ENCODE peak calls at places on chromosomes 16 and 17, in nine cellular contexts. A is A549, M is body of pancreas, E is heart right ventricle, D is stomach, I is mesendoderm, W is prostate gland, V is Peyer's patch, C is adipocyte. J is an unnamed sample. For H3K4me1, the result is how much of the 10 kb centered on the place peaks cover.

GRCh38 chr17:42778570-42778969 is 1.8 kb upstream of the WNK4 start:
- DNase-seq in E (no peak), M (no peak), A (no peak), C (no peak), I (no peak), D (no peak), V (no peak), W (no peak), J (no peak)

GRCh38 chr17:6542577-6542976 is 13.8 kb downstream of the PITPNM3 start:
- DNase-seq in D (no peak), M (no peak), E (no peak), W (no peak), I (no peak), V (no peak), A (no peak), C (no peak), J (no peak)

GRCh38 chr16:65153365-65154105 is 31.7 kb upstream of the CDH11 start:
- DNase-seq in E (no peak), C (no peak), M (no peak), W (no peak), D (no peak), I (peak), V (no peak), A (no peak), J (no peak)

GRCh38 chr17:74373838-74374606 is 6.7 kb downstream of the GPR142 start:
- DNase-seq in A (peak), V (no peak), C (no peak), D (peak), E (peak), M (peak), W (no peak), I (no peak), J (peak)

GRCh38 chr17:34254146-34254545 is 939 bp upstream of the CCL2 start:
- DNase-seq in W (no peak), M (no peak), I (peak), A (peak), E (no peak), V (no peak), D (no peak), C (peak), J (no peak)

GRCh38 chr17:49528966-49529365 is 33.9 kb downstream of the NGFR start:
- DNase-seq in A (no peak), M (no peak), D (no peak), C (no peak), I (no peak), E (no peak), V (no peak), W (no peak), J (no peak)

GRCh38 chr16:67883872-67884261 is 818 bp upstream of the NRN1L start:
- DNase-seq in C (peak), D (peak), W (peak), V (peak), I (peak), M (peak), E (peak), A (peak), J (peak)

GRCh38 chr16:14448874-14449273 is 181.2 kb downstream of the PARN start:
- DNase-seq in M (no peak), V (no peak), I (no peak), C (no peak), W (no peak), E (no peak), A (no peak), D (no peak), J (no peak)

GRCh38 chr16:46573008-46573833 is 48.0 kb downstream of the SHCBP1 start:
- DNase-seq in A (peak), E (no peak), C (peak), V (no peak), M (no peak), W (no peak), I (peak), D (no peak), J (no peak)

GRCh38 chr17:37220609-37220953 is 155.2 kb upstream of the C17orf78 start:
- DNase-seq in M (no peak), E (no peak), I (peak), C (peak), V (no peak), A (peak), W (no peak), D (no peak), J (no peak)

GRCh38 chr17:12977008-12977751 is 40.6 kb downstream of the ELAC2 start:
- DNase-seq in M (no peak), A (no peak), D (no peak), E (no peak), C (no peak), I (peak), V (no peak), W (no peak), J (no peak)

GRCh38 chr16:82748026-82748425 is 121.3 kb downstream of the CDH13 start:
- DNase-seq in D (no peak), I (no peak), C (peak), W (no peak), V (no peak), M (peak), A (no peak), E (peak), J (no peak)

GRCh38 chr17:31308935-31309334 is 4.9 kb downstream of the EVI2B start:
- DNase-seq in E (no peak), W (no peak), M (no peak), D (no peak), C (no peak), I (no peak), V (no peak), A (no peak), J (no peak)

GRCh38 chr17:31308372-31308905 is 5.4 kb downstream of the EVI2B start:
- DNase-seq in E (no peak), A (no peak), I (no peak), W (no peak), C (no peak), V (no peak), M (no peak), D (no peak), J (no peak)

GRCh38 chr17:31309525-31309924 is 4.3 kb downstream of the EVI2B start:
- DNase-seq in M (no peak), W (no peak), D (no peak), E (no peak), I (no peak), V (no peak), A (no peak), C (no peak), J (no peak)

GRCh38 chr17:31310260-31310659 is 3.6 kb downstream of the EVI2B start:
- DNase-seq in C (no peak), E (no peak), D (no peak), I (no peak), W (no peak), A (no peak), M (no peak), V (peak), J (peak)

GRCh38 chr17:31310877-31311276 is 3.0 kb downstream of the EVI2B start:
- DNase-seq in D (no peak), W (no peak), E (no peak), C (no peak), A (no peak), I (no peak), V (peak), M (no peak), J (no peak)
- H3K4me1 ChIP-seq in D (under half), W (under half), E (under half), C (under half), A (under half), I (under half), V (under half), M (under half), J (under half)

DNA sequence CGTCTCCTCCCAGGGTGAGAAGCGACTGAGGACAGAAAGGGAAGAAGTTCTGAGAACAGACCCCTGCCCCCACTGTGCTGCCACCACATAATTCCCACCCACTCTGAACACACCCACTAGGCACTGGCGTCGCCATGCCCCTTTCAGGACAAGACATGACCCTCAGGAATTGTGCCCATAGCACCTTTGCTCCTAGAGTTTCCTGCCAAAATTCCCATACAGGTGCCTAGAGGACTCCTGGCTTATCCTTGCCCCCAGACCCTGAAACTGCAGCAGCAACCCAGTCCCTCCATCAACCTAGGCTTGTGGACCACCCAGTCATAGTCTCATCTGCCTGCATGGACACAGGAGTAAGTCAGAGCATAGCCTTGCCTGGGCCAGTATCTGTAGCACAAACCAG is 157.7 kb upstream of the ZNF267 start:
- DNase-seq in V (no peak), I (no peak), W (no peak), A (no peak), C (no peak), M (no peak), E (no peak), D (no peak), J (no peak)
- H3K4me1 ChIP-seq in V (under half), I (under half), W (under half), A (under half), C (under half), M (under half), E (under half), D (under half), J (under half)

GRCh38 chr17:81486174-81486810 is 26.3 kb downstream of the ACTG1 start:
- DNase-seq in W (no peak), C (no peak), V (no peak), E (no peak), D (no peak), M (no peak), I (no peak), A (no peak), J (no peak)

GRCh38 chr17:81482673-81483072 is 29.9 kb downstream of the ACTG1 start:
- DNase-seq in V (no peak), C (no peak), W (no peak), A (no peak), E (no peak), I (no peak), D (no peak), M (peak), J (no peak)

GRCh38 chr17:81483862-81484194 is 28.8 kb downstream of the ACTG1 start:
- DNase-seq in A (no peak), I (no peak), W (no peak), M (no peak), E (no peak), V (no peak), D (no peak), C (no peak), J (peak)

GRCh38 chr17:81483085-81483861 is 29.3 kb downstream of the ACTG1 start:
- DNase-seq in D (no peak), E (peak), V (peak), W (no peak), M (peak), I (no peak), A (no peak), C (no peak), J (peak)

DNA sequence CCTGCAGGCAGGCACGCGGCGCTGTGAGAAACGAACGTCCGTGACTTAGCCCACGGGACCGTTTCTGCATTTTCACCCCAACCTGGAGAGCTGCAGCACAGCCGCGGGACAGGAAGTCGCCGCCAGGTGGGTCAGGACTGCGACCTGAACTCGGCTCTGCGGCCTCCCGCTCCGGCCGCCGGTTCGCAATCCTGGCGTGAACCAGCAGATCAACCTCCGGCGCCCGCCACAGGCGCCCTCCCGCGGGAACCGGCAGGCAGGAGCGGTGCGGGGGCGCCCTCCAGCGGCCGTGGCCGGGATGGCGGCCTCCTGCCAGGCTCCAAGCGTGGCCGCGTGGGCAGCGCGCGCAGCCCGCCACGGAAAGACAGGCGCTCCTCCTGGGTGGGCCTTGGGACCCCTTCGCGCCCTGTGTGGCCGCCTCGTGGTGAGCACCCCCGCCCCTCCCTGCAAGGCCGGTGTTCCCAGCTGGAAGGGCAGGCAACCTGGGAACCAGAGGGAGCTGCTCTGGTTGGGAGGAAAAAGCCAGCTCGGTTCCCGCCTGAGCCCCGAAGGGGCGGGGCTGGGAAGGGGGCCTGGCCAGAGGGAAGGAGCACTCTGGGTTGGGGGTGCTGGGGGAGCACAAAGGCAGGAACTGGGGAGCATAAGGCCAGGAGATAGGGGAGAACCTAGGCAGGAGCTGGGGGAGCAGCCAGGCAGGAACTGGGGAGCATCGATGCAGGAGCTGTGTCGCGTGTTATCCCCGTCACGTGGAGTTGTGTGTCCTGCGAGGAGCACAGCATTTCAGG is 28.2 kb downstream of the ACTG1 start:
- DNase-seq in M (peak), C (peak), I (peak), E (peak), D (peak), A (peak), V (peak), W (peak), J (peak)
- H3K4me1 ChIP-seq in M (half or more), C (under half), I (under half), E (half or more), D (under half), A (under half), V (under half), W (under half), J (under half)

GRCh38 chr17:29586676-29587469 is 2.6 kb downstream of the GIT1 start:
- DNase-seq in M (no peak), A (no peak), E (peak), D (no peak), V (no peak), C (no peak), W (no peak), I (no peak), J (no peak)
- H3K4me1 ChIP-seq in M (under half), A (under half), E (half or more), D (under half), V (under half), C (under half), W (under half), I (under half), J (under half)

GRCh38 chr17:17666111-17666714 is 15.0 kb upstream of the RAI1 start:
- DNase-seq in E (no peak), A (peak), W (no peak), C (peak), I (no peak), M (no peak), V (no peak), D (peak), J (peak)
- H3K4me1 ChIP-seq in E (under half), A (under half), W (under half), C (under half), I (under half), M (under half), V (under half), D (under half), J (under half)

GRCh38 chr17:40313660-40314556 is 4.9 kb downstream of the RARA start:
- DNase-seq in C (no peak), M (no peak), V (no peak), A (peak), E (no peak), D (no peak), I (no peak), W (no peak), J (no peak)

GRCh38 chr17:40315206-40315605 is 6.2 kb downstream of the RARA start:
- DNase-seq in W (no peak), V (no peak), C (no peak), D (peak), I (no peak), A (no peak), M (no peak), E (no peak), J (peak)

GRCh38 chr17:40312893-40313659 is 4.1 kb downstream of the RARA start:
- DNase-seq in A (no peak), C (no peak), E (peak), D (no peak), W (no peak), V (no peak), M (no peak), I (no peak), J (no peak)

GRCh38 chr17:40315678-40316570 is 6.9 kb downstream of the RARA start:
- DNase-seq in E (no peak), D (peak), M (no peak), A (no peak), I (no peak), C (no peak), V (no peak), W (no peak), J (no peak)

GRCh38 chr17:40314557-40314953 is 5.6 kb downstream of the RARA start:
- DNase-seq in W (peak), D (peak), A (peak), V (peak), I (no peak), E (peak), M (peak), C (peak), J (peak)
- H3K4me1 ChIP-seq in W (under half), D (half or more), A (half or more), V (under half), I (under half), E (half or more), M (half or more), C (half or more), J (under half)

GRCh38 chr17:8187517-8188407 is 2.2 kb downstream of the BORCS6 start:
- DNase-seq in I (peak), E (peak), A (peak), C (peak), V (peak), M (peak), W (peak), D (peak), J (peak)

GRCh38 chr17:8188408-8188839 is 1.6 kb downstream of the BORCS6 start:
- DNase-seq in A (no peak), M (peak), V (peak), W (no peak), I (no peak), E (no peak), D (no peak), C (no peak), J (peak)

GRCh38 chr17:8189041-8189710 is 804 bp downstream of the BORCS6 start:
- DNase-seq in V (peak), A (no peak), C (no peak), E (no peak), W (peak), M (peak), D (peak), I (no peak), J (peak)

GRCh38 chr17:8190506-8190905 is 526 bp upstream of the BORCS6 start:
- DNase-seq in M (no peak), C (no peak), E (no peak), I (no peak), D (no peak), A (no peak), V (no peak), W (no peak), J (no peak)

GRCh38 chr17:8189711-8190477 is at the start of gene BORCS6:
- DNase-seq in I (peak), W (peak), M (peak), E (peak), A (peak), C (peak), V (peak), D (peak), J (peak)
- H3K4me1 ChIP-seq in I (under half), W (under half), M (half or more), E (under half), A (under half), C (under half), V (under half), D (under half), J (under half)